ENCODE peak calls at places on chromosome 10, in nine cellular contexts. P is trophoblast cell; Q is lower lobe of right lung; A is CD8-positive, alpha-beta T cell; Z is coronary artery; D is GM23338; R is foreskin keratinocyte; I is mesendoderm; G is caudate nucleus. E is an unnamed sample.

GRCh38 chr10:116272497-116273221 is at the start of gene GFRA1:
- DNase-seq in P (no peak), Q (no peak), A (no peak), Z (no peak), D (peak), R (no peak), I (peak), G (no peak), E (no peak)

GRCh38 chr10:782751-783648 is 93.5 kb upstream of the DIP2C start:
- DNase-seq in P (no peak), Q (no peak), A (no peak), Z (no peak), D (no peak), R (no peak), I (no peak), G (no peak), E (no peak)

GRCh38 chr10:32958992-32959703 is 1.1 kb upstream of the ITGB1 start:
- DNase-seq in P (no peak), Q (no peak), A (no peak), Z (no peak), D (no peak), R (no peak), I (no peak), G (no peak), E (no peak)

GRCh38 chr10:125149278-125150047 is 10.9 kb downstream of the CTBP2 start:
- DNase-seq in P (no peak), Q (peak), A (no peak), Z (no peak), D (peak), R (peak), I (no peak), G (no peak), E (no peak)

GRCh38 chr10:105188737-105189463 is 547.8 kb downstream of the SORCS3 start:
- DNase-seq in P (no peak), Q (no peak), A (no peak), Z (no peak), D (no peak), R (peak), I (peak), G (no peak), E (no peak)

GRCh38 chr10:30818010-30818660 is 188.6 kb upstream of the LYZL2 start:
- DNase-seq in P (peak), Q (peak), A (no peak), Z (no peak), D (no peak), R (no peak), I (no peak), G (no peak), E (no peak)

GRCh38 chr10:113425596-113425995 is 127.3 kb upstream of the HABP2 start:
- DNase-seq in P (peak), Q (no peak), A (no peak), Z (no peak), D (no peak), R (no peak), I (no peak), G (no peak), E (no peak)

GRCh38 chr10:132383026-132383565 is 13.9 kb upstream of the PWWP2B start:
- DNase-seq in P (no peak), Q (no peak), A (no peak), Z (no peak), D (no peak), R (no peak), I (no peak), G (no peak), E (no peak)

GRCh38 chr10:71256661-71257030 is 44.3 kb downstream of the UNC5B start:
- DNase-seq in P (no peak), Q (no peak), A (no peak), Z (no peak), D (no peak), R (no peak), I (no peak), G (no peak), E (no peak)
- H3K27ac ChIP-seq in P (no peak), Q (no peak), A (no peak), Z (no peak), D (no peak), R (no peak), I (no peak), G (no peak), E (no peak)

GRCh38 chr10:3778708-3779108 is 6.3 kb downstream of the KLF6 start:
- DNase-seq in P (no peak), Q (no peak), A (no peak), Z (peak), D (no peak), R (peak), I (no peak), G (no peak), E (no peak)

GRCh38 chr10:3780056-3780765 is 4.8 kb downstream of the KLF6 start:
- DNase-seq in P (peak), Q (no peak), A (no peak), Z (peak), D (no peak), R (peak), I (peak), G (no peak), E (no peak)

GRCh38 chr10:3777876-3778707 is 6.9 kb downstream of the KLF6 start:
- DNase-seq in P (no peak), Q (no peak), A (no peak), Z (peak), D (no peak), R (peak), I (no peak), G (no peak), E (no peak)

GRCh38 chr10:3780766-3781457 is 4.1 kb downstream of the KLF6 start:
- DNase-seq in P (peak), Q (no peak), A (no peak), Z (peak), D (no peak), R (peak), I (peak), G (no peak), E (no peak)

DNA sequence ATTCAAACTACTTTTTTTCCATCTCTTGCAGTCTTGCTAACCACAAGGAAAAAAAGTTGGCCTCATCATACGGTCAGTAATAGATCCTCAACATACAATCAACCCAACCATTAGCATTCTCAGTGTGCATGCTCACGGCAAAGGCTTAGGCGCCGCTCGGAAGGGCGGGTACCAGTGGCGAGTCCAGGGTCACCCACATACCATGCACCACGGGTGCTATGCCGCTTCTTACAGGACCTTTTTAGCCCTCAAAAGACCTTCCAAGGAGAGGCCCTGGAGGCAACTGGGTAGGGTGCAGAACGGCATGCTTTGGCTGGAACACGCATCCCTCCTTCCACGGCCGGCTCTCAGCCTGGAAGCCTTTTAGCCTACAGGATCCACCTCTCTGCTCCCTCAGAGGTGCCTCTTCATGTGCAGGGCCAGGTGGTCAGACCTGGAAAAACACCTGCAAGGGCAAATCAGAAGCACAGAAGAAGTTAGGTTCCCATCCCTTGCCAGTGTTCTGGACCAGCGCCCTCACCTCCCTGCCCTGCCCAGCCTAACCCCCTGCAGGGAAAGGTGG is 5.8 kb downstream of the KLF6 start:
- DNase-seq in P (no peak), Q (no peak), A (no peak), Z (peak), D (no peak), R (peak), I (no peak), G (no peak), E (no peak)
- H3K27ac ChIP-seq in P (peak), Q (peak), A (no peak), Z (peak), D (no peak), R (peak), I (no peak), G (no peak), E (no peak)

DNA sequence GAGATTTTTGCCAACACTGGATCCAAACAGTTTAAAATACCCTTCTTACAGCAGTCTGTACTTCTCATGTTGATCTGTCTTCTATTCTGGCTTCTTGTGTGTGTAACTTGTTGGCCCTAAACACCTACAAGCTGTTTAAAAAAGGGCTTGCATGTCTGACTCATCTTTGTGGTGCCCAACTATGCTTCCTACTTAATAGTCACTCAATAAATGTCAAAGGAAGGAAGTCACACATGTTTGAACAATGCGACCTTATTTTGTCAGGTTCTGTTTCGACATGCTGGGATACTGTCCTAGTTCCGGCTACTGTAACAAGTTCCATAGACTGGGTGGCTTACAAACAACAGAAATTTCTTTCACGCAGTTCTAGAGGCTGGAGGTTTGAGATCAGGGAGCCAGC is 9.4 kb upstream of the GRK5 start:
- DNase-seq in P (no peak), Q (no peak), A (no peak), Z (no peak), D (no peak), R (peak), I (no peak), G (no peak), E (no peak)
- H3K27ac ChIP-seq in P (no peak), Q (no peak), A (no peak), Z (no peak), D (no peak), R (no peak), I (no peak), G (no peak), E (no peak)

DNA sequence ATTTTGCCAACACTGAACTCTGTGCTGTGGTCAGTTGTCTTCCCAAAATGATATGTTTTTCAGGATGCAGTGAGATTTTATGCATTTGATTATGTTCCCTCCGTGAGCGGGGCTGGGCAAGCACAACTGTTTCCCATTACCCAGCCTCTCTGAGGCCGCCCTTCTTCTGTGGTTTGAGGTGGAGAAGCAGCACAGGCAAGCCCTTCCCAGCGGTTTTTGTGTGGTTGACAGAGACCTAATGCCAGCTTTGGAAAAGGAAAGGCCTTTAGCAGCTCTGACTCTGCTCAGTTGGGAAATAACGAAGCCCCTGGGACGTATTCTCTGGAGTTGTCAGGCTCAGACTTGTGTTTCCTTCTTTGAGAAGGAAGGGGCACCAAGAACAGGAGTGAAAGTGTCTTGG is 20.7 kb upstream of the PDCD4 start:
- DNase-seq in P (no peak), Q (no peak), A (no peak), Z (no peak), D (no peak), R (no peak), I (no peak), G (no peak), E (no peak)
- H3K27ac ChIP-seq in P (no peak), Q (no peak), A (no peak), Z (no peak), D (no peak), R (peak), I (no peak), G (no peak), E (no peak)

DNA sequence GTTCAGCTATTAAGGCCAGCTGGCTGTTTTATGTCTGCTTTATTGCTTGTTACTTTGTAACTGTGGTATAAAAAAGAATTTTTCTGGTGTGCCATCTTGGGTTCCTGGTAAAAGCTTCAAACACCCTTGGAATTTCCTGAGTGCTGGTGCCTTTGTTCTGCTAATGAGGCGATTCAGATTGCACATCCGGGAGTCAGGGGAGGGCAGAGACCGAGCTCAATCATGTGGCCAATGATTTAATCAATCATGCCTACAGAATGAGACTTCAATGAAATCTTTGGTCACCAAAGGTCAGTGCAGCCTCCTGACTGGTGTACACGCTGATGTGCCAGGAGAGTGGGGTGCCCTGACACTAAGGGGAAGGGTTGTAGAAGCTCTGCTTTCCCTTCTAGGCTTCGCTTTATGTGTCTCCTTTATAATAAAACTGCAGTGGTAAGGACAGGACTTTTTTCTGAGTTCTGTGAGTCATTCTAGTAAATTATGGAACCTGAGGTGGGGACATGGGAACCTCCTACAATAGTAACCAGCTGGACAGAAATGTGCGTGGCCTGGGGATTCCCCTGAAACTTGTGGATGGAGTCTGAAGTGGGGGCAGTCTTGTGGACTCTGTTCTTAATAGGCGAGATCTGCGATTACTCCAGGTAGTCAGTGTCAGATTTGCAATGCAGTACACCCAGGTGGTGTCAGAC is 69.4 kb upstream of the OGDHL start:
- DNase-seq in P (no peak), Q (no peak), A (no peak), Z (no peak), D (peak), R (peak), I (peak), G (no peak), E (no peak)
- H3K27ac ChIP-seq in P (peak), Q (no peak), A (no peak), Z (no peak), D (peak), R (peak), I (no peak), G (no peak), E (no peak)

GRCh38 chr10:77419979-77420378 is 217.6 kb downstream of the KCNMA1 start:
- DNase-seq in P (no peak), Q (no peak), A (no peak), Z (no peak), D (no peak), R (no peak), I (no peak), G (no peak), E (no peak)
- H3K27ac ChIP-seq in P (no peak), Q (no peak), A (no peak), Z (peak), D (no peak), R (no peak), I (no peak), G (no peak), E (no peak)

DNA sequence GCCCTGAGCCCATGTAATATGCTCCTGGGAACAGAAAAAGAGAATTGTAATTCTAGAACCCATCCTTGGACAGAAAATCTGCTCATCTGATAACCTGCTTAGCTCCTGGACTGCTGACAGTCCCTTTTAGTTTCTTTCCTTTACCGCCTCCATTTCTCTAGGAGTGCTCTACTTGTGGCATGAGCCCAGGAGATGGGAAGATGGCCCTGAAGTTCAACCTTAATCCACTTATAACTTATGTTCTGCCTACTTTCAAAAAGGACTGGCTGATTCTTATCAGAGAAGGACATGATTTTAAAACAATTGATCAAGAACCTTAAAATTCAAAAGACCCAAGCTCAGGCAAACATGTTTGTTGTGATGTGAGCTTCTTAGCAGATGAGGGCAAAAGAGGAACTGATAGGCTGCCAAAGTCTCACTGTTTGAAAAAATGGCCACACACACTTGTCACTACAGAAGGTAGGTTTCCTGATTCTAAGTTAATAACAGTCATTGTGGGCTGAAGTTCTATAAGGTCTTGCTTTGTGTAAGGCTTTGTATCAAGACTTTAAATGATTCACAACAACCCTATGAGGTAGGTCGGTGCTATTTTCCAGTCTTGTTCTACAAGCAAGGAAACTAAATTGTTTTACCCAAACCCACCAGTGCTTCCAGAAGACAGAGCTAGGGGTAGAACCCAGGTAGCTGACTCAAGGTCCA is 94.3 kb upstream of the AFAP1L2 start:
- DNase-seq in P (no peak), Q (no peak), A (no peak), Z (no peak), D (no peak), R (no peak), I (no peak), G (no peak), E (no peak)
- H3K27ac ChIP-seq in P (no peak), Q (no peak), A (peak), Z (no peak), D (no peak), R (peak), I (no peak), G (no peak), E (no peak)

DNA sequence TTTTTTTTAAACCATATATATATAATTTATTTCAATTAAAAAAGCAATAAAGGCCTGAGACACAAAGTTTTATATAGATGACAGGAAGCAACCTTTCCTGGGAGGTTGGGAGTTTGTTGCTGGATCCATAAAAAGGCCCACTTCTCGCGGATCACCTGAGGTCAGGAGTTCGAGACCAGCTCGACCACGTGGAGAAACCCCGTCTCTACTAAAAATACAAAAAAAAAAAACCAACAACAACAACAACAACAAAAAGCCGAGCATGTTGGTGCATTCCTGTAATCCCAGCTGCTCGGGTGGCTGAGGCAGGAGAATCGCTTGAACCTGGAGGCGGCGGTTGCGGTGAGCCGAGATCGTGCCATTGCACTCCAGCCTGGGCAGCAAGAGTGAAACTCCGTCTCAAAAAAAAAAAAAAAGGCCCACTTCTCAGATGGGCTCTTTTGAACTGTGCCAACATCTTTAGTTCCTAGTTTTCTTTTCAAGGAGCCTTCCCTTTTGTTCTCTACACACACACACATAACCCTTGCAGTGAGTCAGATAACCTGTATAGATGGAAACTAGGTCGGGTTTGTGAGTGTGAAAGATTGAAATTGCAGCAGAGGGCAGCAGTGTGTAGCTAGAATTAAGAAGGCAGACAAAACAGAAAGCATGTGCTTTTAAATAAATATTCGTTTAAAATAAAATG is 1.2 kb upstream of the SMNDC1 start:
- DNase-seq in P (peak), Q (no peak), A (peak), Z (no peak), D (peak), R (peak), I (peak), G (peak), E (no peak)
- H3K27ac ChIP-seq in P (no peak), Q (peak), A (no peak), Z (no peak), D (peak), R (peak), I (no peak), G (no peak), E (no peak)

DNA sequence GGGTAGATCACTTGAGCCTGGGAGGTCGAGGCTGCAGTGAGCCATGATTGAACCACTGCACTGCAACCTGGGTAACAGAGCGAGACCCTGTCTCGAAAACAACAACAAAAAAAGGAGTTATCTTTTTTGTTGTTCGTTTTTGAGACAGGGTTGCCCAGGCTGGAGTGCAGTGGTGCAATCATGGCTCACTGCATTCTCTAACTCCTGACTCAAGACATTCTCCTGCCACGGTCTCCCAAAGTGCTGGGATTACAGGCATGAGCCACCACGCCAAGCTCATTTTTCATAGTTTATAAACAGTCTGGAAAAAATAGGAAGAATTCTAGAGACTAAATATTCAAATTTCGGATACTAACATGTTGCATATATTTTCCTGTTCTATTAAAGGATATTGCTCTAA is 29.4 kb downstream of the SFXN4 start:
- DNase-seq in P (peak), Q (no peak), A (no peak), Z (no peak), D (no peak), R (no peak), I (no peak), G (no peak), E (no peak)
- H3K27ac ChIP-seq in P (no peak), Q (peak), A (no peak), Z (peak), D (no peak), R (no peak), I (no peak), G (peak), E (peak)

DNA sequence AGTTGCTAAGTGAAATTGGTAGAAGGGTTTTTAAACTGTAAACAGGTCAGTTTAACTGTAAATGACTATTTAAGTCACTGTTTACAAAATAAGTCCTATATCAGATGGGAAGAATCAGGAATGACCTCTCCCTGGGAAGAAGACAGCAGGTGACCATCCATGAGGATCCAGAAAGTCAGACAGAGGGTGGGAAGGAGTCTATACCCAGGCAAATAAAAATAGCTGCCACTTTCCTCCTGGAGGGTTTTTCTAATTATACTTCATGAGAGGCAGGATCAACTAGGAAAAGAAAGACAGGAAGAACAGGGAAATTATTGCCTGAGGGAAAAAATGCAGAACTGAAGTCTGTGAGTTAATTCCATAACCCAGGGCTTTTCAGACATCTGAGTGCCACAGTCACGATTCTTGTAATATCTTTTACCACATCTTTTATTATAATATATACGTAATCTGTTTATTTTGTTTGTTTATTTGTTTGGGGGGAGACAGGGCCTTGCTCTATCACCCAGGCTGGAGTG is 7.0 kb downstream of the DNTT start:
- DNase-seq in P (no peak), Q (no peak), A (no peak), Z (no peak), D (no peak), R (no peak), I (no peak), G (no peak), E (no peak)
- H3K27ac ChIP-seq in P (no peak), Q (no peak), A (no peak), Z (no peak), D (peak), R (no peak), I (no peak), G (no peak), E (no peak)

E was measured in substantia nigra.